ENCODE peak calls at places on chromosomes 16 and 17, in four cellular contexts. K, E, A and S are unnamed samples.

GRCh38 chr17:7512824-7513540 is 28.8 kb downstream of the POLR2A start:
- DNase-seq in K (no peak), E (no peak), A (no peak), S (no peak)

GRCh38 chr17:46841561-46842379 is 9.6 kb upstream of the WNT9B start:
- DNase-seq in K (no peak), E (peak; percentile 58), A (no peak), S (peak; percentile 24)

GRCh38 chr17:58630883-58631522 is 60.8 kb downstream of the TEX14 start:
- DNase-seq in K (no peak), E (peak; percentile 77), A (no peak), S (no peak)

GRCh38 chr17:40469805-40470675 is 26.8 kb downstream of the IGFBP4 start:
- DNase-seq in K (no peak), E (no peak), A (no peak), S (no peak)

GRCh38 chr16:34078697-34079096 is 619.3 kb downstream of the TP53TG3F start:
- DNase-seq in K (peak; percentile 92), E (no peak), A (no peak), S (no peak)

GRCh38 chr17:22460461-22461063 is 768.2 kb downstream of the KCNJ18 start:
- DNase-seq in K (no peak), E (no peak), A (no peak), S (no peak)

GRCh38 chr17:75827291-75828050 is 16.7 kb downstream of the UNC13D start:
- DNase-seq in K (peak; percentile 82), E (peak; percentile 73), A (peak; percentile 44), S (peak; percentile 86)

GRCh38 chr17:76080934-76081287 is 1.9 kb downstream of the ZACN start:
- DNase-seq in K (no peak), E (no peak), A (no peak), S (no peak)

GRCh38 chr16:25065899-25066298 is 45.6 kb upstream of the LCMT1 start:
- DNase-seq in K (no peak), E (no peak), A (no peak), S (no peak)

GRCh38 chr17:9371019-9371418 is 204.6 kb downstream of the STX8 start:
- DNase-seq in K (peak; percentile 78), E (peak; percentile 96), A (no peak), S (no peak)

GRCh38 chr17:8123695-8124349 is at the start of gene HES7:
- DNase-seq in K (peak; percentile 7), E (peak; percentile 44), A (no peak), S (peak; percentile 57)

GRCh38 chr17:78368854-78369495 is 9.1 kb upstream of the SOCS3 start:
- DNase-seq in K (no peak), E (no peak), A (no peak), S (no peak)

GRCh38 chr17:59353106-59353854 is 21.8 kb downstream of the YPEL2 start:
- DNase-seq in K (no peak), E (no peak), A (no peak), S (no peak)

GRCh38 chr17:32772453-32773025 is 104.4 kb downstream of the MYO1D start:
- DNase-seq in K (no peak), E (no peak), A (no peak), S (no peak)

GRCh38 chr17:1647802-1648581 is 1.7 kb downstream of the RILP start:
- DNase-seq in K (peak; percentile 40), E (peak; percentile 49), A (no peak), S (peak; percentile 33)

GRCh38 chr16:66706506-66706880 is 9.9 kb upstream of the CMTM4 start:
- DNase-seq in K (no peak), E (no peak), A (no peak), S (no peak)

GRCh38 chr17:42895185-42895555 is 5.4 kb upstream of the G6PC1 start:
- DNase-seq in K (peak; percentile 88), E (peak; percentile 97), A (no peak), S (no peak)

GRCh38 chr17:42898147-42898807 is 2.3 kb upstream of the G6PC1 start:
- DNase-seq in K (no peak), E (no peak), A (no peak), S (no peak)

GRCh38 chr17:42889809-42890208 is 10.8 kb upstream of the G6PC1 start:
- DNase-seq in K (no peak), E (no peak), A (no peak), S (no peak)

GRCh38 chr17:42891539-42892152 is 9.0 kb upstream of the G6PC1 start:
- DNase-seq in K (no peak), E (peak; percentile 65), A (no peak), S (no peak)

DNA sequence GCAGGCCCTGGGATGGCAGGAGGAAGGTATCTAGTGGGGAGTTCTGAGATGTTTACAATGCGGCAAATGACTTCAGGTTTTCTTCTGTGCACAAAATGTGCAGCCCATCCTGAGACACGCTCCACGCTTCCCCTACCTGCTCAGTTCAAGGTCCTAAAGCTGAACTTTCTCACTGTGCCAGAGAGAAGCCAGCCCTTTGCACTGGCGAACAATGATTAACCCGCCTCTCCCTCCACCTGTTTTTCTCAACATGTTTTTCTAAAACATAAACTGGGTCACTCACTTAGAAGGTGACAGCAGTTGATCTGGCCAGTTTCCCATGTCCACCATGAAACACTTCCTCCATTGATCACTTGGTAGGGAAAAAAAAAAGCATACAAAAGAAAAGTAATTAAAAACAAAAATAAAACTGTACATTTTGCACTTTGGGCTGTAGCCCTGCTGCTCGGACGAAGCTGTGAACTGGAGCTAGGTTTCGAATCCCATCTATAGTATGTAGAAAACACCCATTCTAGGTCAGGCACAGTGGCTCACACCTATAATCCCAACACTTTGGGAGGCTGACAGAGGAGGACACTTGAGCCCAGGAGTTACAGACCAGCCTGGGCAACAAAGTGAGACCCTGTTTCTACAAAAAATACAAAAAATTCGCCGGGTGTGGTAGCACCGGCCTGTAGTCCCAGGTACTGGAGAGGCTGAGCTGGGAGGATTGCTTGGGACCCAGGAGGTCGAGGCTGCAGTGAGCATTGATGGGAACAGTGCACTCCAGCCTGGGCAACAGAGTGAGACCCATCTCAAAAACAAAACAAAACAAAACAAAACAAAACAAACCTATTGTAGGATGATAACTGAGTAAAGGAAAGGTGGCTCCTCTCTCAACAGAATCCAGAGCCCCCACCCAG is 6.1 kb upstream of the G6PC1 start:
- DNase-seq in K (peak; percentile 8), E (no peak), A (no peak), S (no peak)
- H3K4me1 ChIP-seq in K (peaks cover 25% of the 10 kb centered on the region), E (peaks cover 18% of the 10 kb centered on the region), A (peaks cover 6% of the 10 kb centered on the region), S (no peaks in the 10 kb centered on the region)

GRCh38 chr17:49967621-49968379 is 1.2 kb upstream of the DLX4 start:
- DNase-seq in K (no peak), E (no peak), A (no peak), S (no peak)
- TF ChIP-seq EZH2 in K (no peak), E (peak; percentile 24), A (peak; percentile 56), S (no peak)

GRCh38 chr17:42180922-42181850 is at the start of gene KCNH4:
- DNase-seq in K (peak; percentile 61), E (peak; percentile 87), A (peak; percentile 86), S (peak; percentile 73)

GRCh38 chr17:42179911-42180410 is 981 bp downstream of the KCNH4 start:
- DNase-seq in K (no peak), E (peak; percentile 61), A (no peak), S (peak; percentile 43)

GRCh38 chr17:42181851-42182207 is 887 bp upstream of the KCNH4 start:
- DNase-seq in K (no peak), E (no peak), A (no peak), S (no peak)

GRCh38 chr17:42179335-42179734 is 1.6 kb downstream of the KCNH4 start:
- DNase-seq in K (no peak), E (no peak), A (no peak), S (no peak)

GRCh38 chr17:42180411-42180921 is 476 bp downstream of the KCNH4 start:
- DNase-seq in K (no peak), E (no peak), A (no peak), S (no peak)
- H3K4me3 ChIP-seq in K (no peak overlapping the region), E (peak overlapping the region; percentile 36), A (peak overlapping the region; percentile 63), S (peak overlapping the region; percentile 30)

GRCh38 chr16:11414815-11415775 is 69.8 kb downstream of the RMI2 start:
- DNase-seq in K (no peak), E (no peak), A (no peak), S (no peak)
- H3K4me1 ChIP-seq in K (no peaks in the 10 kb centered on the region), E (no peaks in the 10 kb centered on the region), A (no peaks in the 10 kb centered on the region), S (peaks cover 10% of the 10 kb centered on the region)

GRCh38 chr16:1914084-1914608 is 4.1 kb downstream of the HS3ST6 start:
- DNase-seq in K (no peak), E (no peak), A (no peak), S (no peak)
- TF ChIP-seq EZH2 in K (no peak), E (no peak), A (no peak), S (no peak)

GRCh38 chr17:45130640-45131293 is 1.5 kb downstream of the PLCD3 start:
- DNase-seq in K (no peak), E (no peak), A (no peak), S (no peak)
- H3K4me3 ChIP-seq in K (no peak overlapping the region), E (peak overlapping the region; percentile 77), A (no peak overlapping the region), S (no peak overlapping the region)

GRCh38 chr17:64161380-64161779 is 31.4 kb upstream of the ERN1 start:
- DNase-seq in K (no peak), E (peak; percentile 36), A (no peak), S (no peak)
- H3K4me1 ChIP-seq in K (peaks cover 5% of the 10 kb centered on the region), E (peaks cover 23% of the 10 kb centered on the region), A (no peaks in the 10 kb centered on the region), S (no peaks in the 10 kb centered on the region)

DNA sequence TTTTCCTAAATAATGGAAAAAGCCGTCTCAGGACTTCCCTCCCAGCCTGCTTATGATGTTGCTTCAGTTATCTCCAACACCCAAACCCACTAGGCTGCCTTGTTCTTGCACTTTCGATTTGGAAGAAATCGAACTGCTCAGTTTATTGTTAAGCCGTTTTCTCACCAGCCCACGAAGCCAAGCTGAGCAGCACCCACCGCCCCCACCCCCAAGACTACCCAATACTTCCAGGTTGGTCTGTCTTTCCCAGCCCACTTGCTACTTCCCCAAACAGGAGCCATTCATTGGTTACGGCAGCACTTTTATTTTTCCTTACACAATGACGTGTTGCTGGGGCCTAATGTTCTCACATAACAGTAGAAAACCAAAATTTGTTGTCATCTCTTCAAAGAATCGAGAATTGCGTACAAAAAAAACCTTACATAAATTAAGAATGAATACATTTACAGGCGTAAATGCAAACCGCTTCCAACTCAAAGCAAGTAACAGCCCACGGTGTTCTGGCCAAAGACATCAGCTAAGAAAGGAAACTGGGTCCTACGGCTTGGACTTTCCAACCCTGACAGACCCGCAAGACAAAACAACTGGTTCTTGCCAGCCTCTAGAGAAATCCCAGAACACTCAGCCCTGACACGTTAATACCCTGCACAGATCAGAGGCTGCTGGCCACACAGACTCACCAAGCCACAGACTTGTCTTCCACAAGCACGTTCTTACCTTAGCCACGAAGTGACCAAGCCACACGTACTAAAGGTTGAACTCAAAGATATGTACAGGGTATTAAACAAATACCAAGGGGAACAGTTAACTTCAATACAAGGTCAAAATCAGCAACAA is 2.7 kb downstream of the ACTG1 start:
- DNase-seq in K (peak; percentile 27), E (peak; percentile 44), A (peak; percentile 19), S (no peak)
- TF ChIP-seq EZH2 in K (no peak), E (no peak), A (no peak), S (no peak)

DNA sequence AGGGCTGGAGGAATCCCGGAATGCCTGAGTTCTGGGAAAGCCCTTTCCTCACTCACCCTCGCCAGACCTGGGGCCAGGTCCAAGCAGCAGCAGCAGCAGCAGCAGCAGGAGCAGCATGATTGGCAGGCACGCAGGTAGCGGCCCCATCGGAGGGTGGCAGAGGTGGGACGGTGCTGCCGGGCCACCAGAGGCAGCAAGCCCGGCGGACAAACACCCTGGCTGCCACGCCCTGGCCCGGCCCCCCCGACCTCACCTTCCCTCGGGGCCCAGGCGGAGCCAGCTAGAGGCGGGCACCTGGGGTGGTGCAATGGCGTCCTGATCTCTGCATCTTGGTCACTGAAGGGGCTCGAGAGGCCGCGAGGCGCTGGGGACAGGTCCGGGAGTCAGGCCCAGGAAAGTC is 122.4 kb downstream of the LAT start:
- DNase-seq in K (no peak), E (no peak), A (no peak), S (no peak)
- H3K4me3 ChIP-seq in K (no peak overlapping the region), E (no peak overlapping the region), A (no peak overlapping the region), S (no peak overlapping the region)